ENCODE peak calls at places on chromosomes 11 and 22, in ten cellular contexts. E is iPS DF 6.9; I is cardiac fibroblast; O is epithelial cell of esophagus; U is OCI-LY7; R is hepatocyte; B is CD8-positive, alpha-beta memory T cell; K is fibroblast of pulmonary artery; P is CD4-positive, CD25-positive, alpha-beta regulatory T cell; W is spleen. H is an unnamed sample.

GRCh38 chr11:103488021-103488420 is 378.8 kb downstream of the DYNC2H1 start:
- DNase-seq in U (no peak), R (no peak), O (peak; percentile 22), P (no peak), B (no peak), W (no peak), E (no peak), I (peak; percentile 18), K (no peak), H (no peak)

GRCh38 chr11:5192738-5193137 is 7.7 kb downstream of the OR51V1 start:
- DNase-seq in O (no peak), R (no peak), I (no peak), K (no peak), P (no peak), E (no peak), W (no peak), U (no peak), B (no peak), H (no peak)

GRCh38 chr22:44404341-44405020 is 91.7 kb upstream of the SHISAL1 start:
- DNase-seq in P (no peak), U (no peak), R (no peak), E (no peak), K (no peak), W (peak; percentile 51), O (no peak), B (peak; percentile 25), I (no peak), H (no peak)

GRCh38 chr11:13216019-13217006 is 61.3 kb upstream of the BMAL1 start:
- DNase-seq in O (peak; percentile 97), I (peak; percentile 98), R (peak; percentile 44), E (no peak), P (no peak), U (no peak), W (no peak), B (no peak), K (peak; percentile 88), H (no peak)

GRCh38 chr22:43378011-43378704 is 33.7 kb upstream of the MPPED1 start:
- DNase-seq in R (peak; percentile 55), E (no peak), W (no peak), K (peak; percentile 24), I (no peak), B (no peak), O (no peak), U (no peak), P (no peak), H (no peak)

GRCh38 chr11:25039165-25039564 is 542.3 kb downstream of the LUZP2 start:
- DNase-seq in E (no peak), I (no peak), O (no peak), P (no peak), B (no peak), K (no peak), W (no peak), R (no peak), U (no peak), H (no peak)

GRCh38 chr11:79396001-79396400 is 44.8 kb downstream of the TENM4 start:
- DNase-seq in K (no peak), B (no peak), E (no peak), I (no peak), R (no peak), W (no peak), P (no peak), U (no peak), O (no peak), H (no peak)

GRCh38 chr11:43268161-43268560 is 43.6 kb upstream of the API5 start:
- DNase-seq in E (no peak), I (no peak), B (no peak), P (no peak), W (no peak), K (no peak), O (no peak), U (no peak), R (peak; percentile 10), H (no peak)

GRCh38 chr11:124865181-124865901 is at the start of gene ROBO3:
- DNase-seq in K (no peak), P (no peak), O (peak; percentile 14), R (no peak), B (no peak), I (no peak), E (no peak), U (no peak), W (no peak), H (peak; percentile 62)

GRCh38 chr11:86818466-86819282 is 18.3 kb downstream of the PRSS23 start:
- DNase-seq in W (no peak), K (peak; percentile 89), I (peak; percentile 89), R (peak; percentile 79), B (no peak), U (peak; percentile 58), O (peak; percentile 78), P (peak; percentile 37), E (no peak), H (peak; percentile 51)

GRCh38 chr11:2382927-2383822 is 6.1 kb downstream of the CD81 start:
- DNase-seq in R (no peak), I (peak; percentile 68), U (peak; percentile 51), W (peak; percentile 86), P (no peak), O (no peak), B (peak; percentile 43), E (no peak), K (peak; percentile 42), H (no peak)

GRCh38 chr11:2384723-2385041 is 7.6 kb downstream of the CD81 start:
- DNase-seq in E (no peak), B (no peak), W (no peak), K (no peak), P (no peak), U (no peak), O (no peak), R (no peak), I (no peak), H (no peak)

GRCh38 chr11:2385156-2386151 is 8.3 kb downstream of the CD81 start:
- DNase-seq in U (peak; percentile 91), O (no peak), P (no peak), B (no peak), W (peak; percentile 90), K (no peak), I (no peak), E (no peak), R (no peak), H (no peak)

GRCh38 chr11:2382129-2382517 is 5.0 kb downstream of the CD81 start:
- DNase-seq in I (no peak), E (no peak), W (peak; percentile 78), K (no peak), R (no peak), O (no peak), P (no peak), B (peak; percentile 46), U (no peak), H (no peak)

GRCh38 chr11:2383823-2384722 is 7.0 kb downstream of the CD81 start:
- DNase-seq in P (no peak), B (peak; percentile 75), K (no peak), E (no peak), U (peak; percentile 84), W (peak; percentile 89), O (peak; percentile 68), R (no peak), I (no peak), H (no peak)
- H3K4me3 ChIP-seq in P (no peak overlapping the region), B (no peak overlapping the region), K (no peak overlapping the region), E (no peak overlapping the region), U (peak overlapping the region; percentile 99), W (no peak overlapping the region), O (no peak overlapping the region), R (no peak overlapping the region), I (no peak overlapping the region), H (no peak overlapping the region)

GRCh38 chr22:36471341-36471821 is 10.1 kb downstream of the TXN2 start:
- DNase-seq in K (peak; percentile 33), I (peak; percentile 83), E (no peak), P (no peak), O (peak; percentile 74), U (no peak), B (no peak), R (no peak), W (no peak), H (no peak)
- H3K4me3 ChIP-seq in K (no peak overlapping the region), I (no peak overlapping the region), E (no peak overlapping the region), P (no peak overlapping the region), O (no peak overlapping the region), U (no peak overlapping the region), B (no peak overlapping the region), R (no peak overlapping the region), W (no peak overlapping the region), H (no peak overlapping the region)

GRCh38 chr11:67057410-67057757 is 737 bp downstream of the RHOD start:
- DNase-seq in K (no peak), R (no peak), U (no peak), B (no peak), E (no peak), I (no peak), W (no peak), P (no peak), O (no peak), H (no peak)

GRCh38 chr11:67054851-67055523 is 1.7 kb upstream of the RHOD start:
- DNase-seq in B (no peak), K (peak; percentile 86), P (no peak), I (peak; percentile 87), U (no peak), O (peak; percentile 100), W (peak; percentile 80), R (peak; percentile 95), E (no peak), H (peak; percentile 77)

GRCh38 chr11:67056267-67056639 is 394 bp upstream of the RHOD start:
- DNase-seq in P (no peak), O (no peak), E (no peak), W (no peak), B (no peak), U (no peak), I (no peak), R (no peak), K (no peak), H (no peak)

GRCh38 chr11:67056640-67057409 is at the start of gene RHOD:
- DNase-seq in U (no peak), O (peak; percentile 77), K (no peak), P (peak; percentile 13), R (peak; percentile 89), W (peak; percentile 87), E (no peak), I (no peak), B (no peak), H (no peak)

DNA sequence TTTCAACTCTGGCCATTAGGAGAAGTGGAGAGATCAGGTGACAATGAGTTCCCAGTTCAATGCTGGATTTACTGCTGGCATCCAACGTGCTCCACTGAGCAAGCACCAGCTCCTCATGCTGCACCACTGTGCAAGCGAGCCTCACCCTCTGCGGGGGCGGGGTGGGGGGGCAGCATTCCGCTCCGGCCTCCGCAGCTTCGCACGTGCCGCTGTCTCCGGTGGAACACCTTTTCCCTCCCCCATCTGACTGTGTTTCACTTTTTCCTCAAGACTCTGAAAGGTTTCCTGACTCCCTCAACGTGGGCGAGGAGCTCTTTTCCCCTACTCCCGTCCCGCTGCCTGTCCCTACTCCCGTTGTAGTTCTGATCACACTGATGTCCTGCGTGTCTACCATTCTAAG is 835 bp upstream of the RHOD start:
- DNase-seq in E (no peak), W (no peak), O (peak; percentile 94), K (no peak), P (no peak), R (peak; percentile 86), U (no peak), B (no peak), I (peak; percentile 16), H (no peak)
- H3K4me3 ChIP-seq in E (no peak overlapping the region), W (no peak overlapping the region), O (peak overlapping the region; percentile 85), K (no peak overlapping the region), P (no peak overlapping the region), R (peak overlapping the region; percentile 96), U (no peak overlapping the region), B (no peak overlapping the region), I (no peak overlapping the region), H (no peak overlapping the region)

DNA sequence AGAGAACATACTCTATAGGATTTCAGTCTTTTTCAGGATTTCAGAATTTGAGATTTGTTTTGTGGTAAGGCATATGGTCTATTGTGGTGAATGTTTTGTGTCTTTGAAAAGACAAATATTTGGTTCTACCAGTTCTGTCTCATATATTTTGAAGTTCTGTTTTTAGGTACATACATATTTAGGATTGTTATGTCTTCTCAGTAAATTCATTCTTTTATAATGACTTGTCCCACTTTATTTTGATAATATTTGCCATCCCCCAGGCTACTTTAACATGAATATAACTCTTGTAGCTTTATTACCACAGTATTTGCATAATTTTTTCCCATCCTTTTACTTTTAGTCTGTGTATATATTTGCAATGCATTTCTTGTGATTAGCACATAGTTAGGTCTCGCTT is 32.0 kb downstream of the MTMR3 start:
- DNase-seq in P (no peak), B (no peak), R (no peak), O (no peak), W (no peak), I (peak; percentile 36), U (no peak), E (no peak), K (no peak), H (no peak)
- H3K4me3 ChIP-seq in P (no peak overlapping the region), B (no peak overlapping the region), R (no peak overlapping the region), O (no peak overlapping the region), W (no peak overlapping the region), I (no peak overlapping the region), U (no peak overlapping the region), E (no peak overlapping the region), K (no peak overlapping the region), H (no peak overlapping the region)

H was measured in SK-N-SH.